ENCODE peak calls at places on chromosomes 5 and 9, in five cellular contexts. P is MM.1S, M is lower leg skin, F is nephron progenitor cell, W is lung. I is an unnamed sample.

GRCh38 chr5:128358826-128359225 is 179.2 kb downstream of the FBN2 start:
- DNase-seq in P (no peak), M (no peak), F (no peak), W (no peak), I (no peak)

GRCh38 chr5:150622157-150622556 is 18.3 kb upstream of the SYNPO start:
- DNase-seq in P (no peak), M (no peak), F (no peak), W (no peak), I (no peak)

GRCh38 chr5:173391031-173391430 is 62.8 kb upstream of the STC2 start:
- DNase-seq in P (no peak), M (no peak), F (no peak), W (no peak), I (no peak)

GRCh38 chr5:71596169-71596568 is 9.0 kb downstream of the MCCC2 start:
- DNase-seq in P (no peak), M (no peak), F (no peak), W (no peak), I (no peak)

GRCh38 chr9:18421391-18421790 is 52.6 kb upstream of the ADAMTSL1 start:
- DNase-seq in P (no peak), M (no peak), F (no peak), W (no peak), I (no peak)

GRCh38 chr5:4216142-4216541 is 620.5 kb downstream of the IRX1 start:
- DNase-seq in P (no peak), M (no peak), F (no peak), W (no peak), I (no peak)

GRCh38 chr9:136050266-136050705 is 44.8 kb downstream of the NACC2 start:
- DNase-seq in P (no peak), M (no peak), F (no peak), W (no peak), I (no peak)

GRCh38 chr5:120122711-120123110 is 341.4 kb upstream of the PRR16 start:
- DNase-seq in P (no peak), M (no peak), F (no peak), W (no peak), I (no peak)

GRCh38 chr5:143968071-143968878 is 156.3 kb downstream of the HMHB1 start:
- DNase-seq in P (peak), M (no peak), F (peak), W (no peak), I (peak)

GRCh38 chr9:128168731-128169308 is 8.8 kb downstream of the BBLN start:
- DNase-seq in P (no peak), M (no peak), F (no peak), W (no peak), I (no peak)

GRCh38 chr9:86639899-86640379 is 285.7 kb upstream of the TUT7 start:
- DNase-seq in P (no peak), M (no peak), F (peak), W (no peak), I (no peak)
- TF ChIP-seq CTCF in P (no peak), M (no peak), F (no peak), W (no peak), I (no peak)

GRCh38 chr5:141478321-141478945 is 2.7 kb downstream of the PCDHGC3 start:
- DNase-seq in P (no peak), M (peak), F (no peak), W (peak), I (no peak)
- TF ChIP-seq CTCF in P (no peak), M (no peak), F (no peak), W (no peak), I (peak)

DNA sequence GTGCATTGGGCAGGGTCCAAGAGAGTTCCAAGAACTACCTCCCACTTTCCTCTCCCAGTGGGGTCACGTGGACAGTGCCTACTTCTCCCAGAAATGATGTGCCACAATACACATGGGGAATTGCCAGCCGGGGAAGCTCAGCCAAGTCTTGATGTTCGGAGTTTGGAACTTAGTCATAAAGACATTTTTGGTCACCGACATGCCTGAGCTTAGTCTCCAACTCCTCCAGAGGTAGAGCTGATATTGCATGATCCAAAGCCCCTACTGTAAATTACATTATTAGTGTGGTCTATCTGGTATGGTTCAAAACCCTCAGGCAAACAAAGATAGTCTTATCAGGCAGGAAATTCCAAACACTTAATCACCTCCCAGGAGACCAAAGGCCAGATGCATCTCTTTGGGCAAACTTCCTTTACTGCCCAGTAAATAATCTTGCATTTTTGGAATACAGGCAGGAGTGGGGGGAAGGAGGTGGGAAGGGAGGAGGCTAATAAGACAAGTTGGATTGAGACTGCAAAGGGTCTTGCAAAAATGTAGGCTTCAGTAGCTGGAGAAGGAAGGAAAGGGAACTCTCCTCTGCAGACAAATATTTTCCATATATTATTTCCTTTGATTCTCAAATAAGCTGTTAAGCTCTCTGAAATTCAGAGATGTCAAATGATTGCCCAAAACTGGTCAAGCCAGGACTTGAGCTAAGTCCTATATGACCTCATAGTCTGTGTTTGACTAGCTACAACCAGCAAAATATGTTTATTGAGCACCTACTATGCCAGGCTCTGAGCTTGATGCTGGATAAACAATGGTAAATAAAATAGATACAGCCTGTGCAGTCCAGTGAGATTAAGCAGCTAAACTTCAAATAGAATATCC is 99.4 kb downstream of the DRD1 start:
- DNase-seq in P (no peak), M (no peak), F (no peak), W (no peak), I (no peak)
- TF ChIP-seq CTCF in P (no peak), M (no peak), F (no peak), W (no peak), I (no peak)

DNA sequence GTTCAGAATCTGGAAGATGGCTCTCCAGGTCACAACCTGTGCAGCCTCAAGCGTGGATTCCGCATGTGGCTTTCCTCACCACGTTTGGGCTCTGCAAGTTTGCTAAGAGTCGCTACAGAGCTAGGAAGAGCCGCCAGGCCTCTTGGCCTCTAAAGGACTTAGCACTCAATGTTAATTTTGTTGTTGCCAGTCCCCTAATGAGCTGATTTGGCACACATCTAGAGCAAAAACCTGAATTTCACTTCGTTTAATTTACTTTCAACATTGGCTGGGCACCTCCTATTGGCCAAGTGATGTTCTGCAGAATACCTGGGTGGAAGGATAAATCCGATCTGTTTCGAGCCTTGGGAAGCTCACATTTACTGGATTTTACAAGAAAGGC is 65.8 kb upstream of the UNC5A start:
- DNase-seq in P (no peak), M (no peak), F (no peak), W (no peak), I (no peak)
- TF ChIP-seq CTCF in P (peak), M (no peak), F (peak), W (no peak), I (peak)

GRCh38 chr5:118990582-118990981 is 2.2 kb upstream of the DTWD2 start:
- DNase-seq in P (no peak), M (no peak), F (no peak), W (no peak), I (no peak)

GRCh38 chr5:118987988-118988945 is at the start of gene DTWD2:
- DNase-seq in P (peak), M (peak), F (peak), W (peak), I (peak)

GRCh38 chr5:118984602-118985001 is 3.7 kb downstream of the DTWD2 start:
- DNase-seq in P (no peak), M (no peak), F (no peak), W (no peak), I (peak)

DNA sequence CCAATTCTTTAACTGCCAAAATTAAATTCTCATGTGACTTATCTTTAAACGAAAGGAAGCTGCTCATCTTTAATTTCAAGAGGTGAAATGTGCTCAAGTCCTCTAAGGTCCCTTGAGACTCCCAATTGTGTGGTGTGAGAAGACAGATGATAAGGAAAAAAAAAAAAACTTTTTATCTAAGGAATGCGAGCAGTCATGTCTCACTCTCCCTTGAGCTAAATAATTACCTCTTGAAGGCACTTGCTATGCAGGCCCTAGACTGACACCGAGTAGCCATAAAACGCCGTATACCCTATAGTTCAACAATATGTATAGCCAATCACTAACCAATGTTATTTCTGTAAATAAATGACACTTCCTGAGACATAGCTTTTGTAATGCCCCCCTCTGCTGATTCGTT is 1.5 kb upstream of the DTWD2 start:
- DNase-seq in P (no peak), M (no peak), F (no peak), W (no peak), I (no peak)
- TF ChIP-seq CTCF in P (no peak), M (no peak), F (no peak), W (no peak), I (no peak)

DNA sequence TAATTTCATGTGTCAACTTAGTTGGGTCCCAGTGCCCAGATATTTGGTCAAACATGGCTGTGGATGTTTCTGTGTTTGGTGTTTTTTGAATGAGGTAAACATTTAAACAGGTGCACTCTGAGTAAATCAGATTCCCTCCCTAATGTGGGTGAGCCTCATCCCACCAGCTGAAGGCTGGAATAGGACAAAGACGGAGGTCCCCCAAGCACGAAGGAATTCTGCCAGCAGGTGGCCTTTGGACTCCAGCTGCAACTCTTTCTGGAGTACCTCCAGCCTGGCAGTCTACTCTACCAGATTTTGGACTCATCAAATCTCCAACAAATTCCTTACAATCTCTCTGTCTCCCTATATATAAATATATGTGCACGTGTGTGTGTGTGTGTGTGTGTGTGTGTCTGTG is 118.4 kb downstream of the TENT4A start:
- DNase-seq in P (no peak), M (no peak), F (no peak), W (no peak), I (no peak)
- TF ChIP-seq CTCF in P (no peak), M (no peak), F (no peak), W (no peak), I (no peak)